ENCODE peak calls at places on chromosome 21, in seven cellular contexts. One of them, this sample, is unnamed.

GRCh38 chr21:46459356-46460112 is 843 bp downstream of the DIP2A start:
- DNase-seq in epithelial cell of proximal tubule: no peak
- DNase-seq in tibial nerve: peak
- DNase-seq in pancreas: peak
- DNase-seq in HFF-Myc: no peak
- DNase-seq in PC-9: no peak
- DNase-seq in AG04450: no peak
- DNase-seq in this sample: peak

GRCh38 chr21:15928196-15928595 is 198.4 kb downstream of the USP25 start:
- DNase-seq in epithelial cell of proximal tubule: no peak
- DNase-seq in tibial nerve: no peak
- DNase-seq in pancreas: no peak
- DNase-seq in HFF-Myc: no peak
- DNase-seq in PC-9: no peak
- DNase-seq in AG04450: no peak
- DNase-seq in this sample: no peak

GRCh38 chr21:34642211-34643075 is 26.4 kb upstream of the CLIC6 start:
- DNase-seq in epithelial cell of proximal tubule: no peak
- DNase-seq in tibial nerve: no peak
- DNase-seq in pancreas: no peak
- DNase-seq in HFF-Myc: no peak
- DNase-seq in PC-9: peak
- DNase-seq in AG04450: no peak
- DNase-seq in this sample: no peak

GRCh38 chr21:46537026-46537425 is 67.9 kb downstream of the S100B start:
- DNase-seq in epithelial cell of proximal tubule: no peak
- DNase-seq in tibial nerve: no peak
- DNase-seq in pancreas: no peak
- DNase-seq in HFF-Myc: no peak
- DNase-seq in PC-9: no peak
- DNase-seq in AG04450: no peak
- DNase-seq in this sample: no peak

GRCh38 chr21:42401164-42401563 is 2.5 kb upstream of the UBASH3A start:
- DNase-seq in epithelial cell of proximal tubule: no peak
- DNase-seq in tibial nerve: no peak
- DNase-seq in pancreas: no peak
- DNase-seq in HFF-Myc: no peak
- DNase-seq in PC-9: no peak
- DNase-seq in AG04450: no peak
- DNase-seq in this sample: no peak

GRCh38 chr21:21148009-21148408 is 149.8 kb downstream of the NCAM2 start:
- DNase-seq in epithelial cell of proximal tubule: no peak
- DNase-seq in tibial nerve: no peak
- DNase-seq in pancreas: no peak
- DNase-seq in HFF-Myc: no peak
- DNase-seq in PC-9: no peak
- DNase-seq in AG04450: no peak
- DNase-seq in this sample: no peak

GRCh38 chr21:30408782-30409494 is 13.1 kb downstream of the KRTAP13-1 start:
- DNase-seq in epithelial cell of proximal tubule: peak
- DNase-seq in tibial nerve: no peak
- DNase-seq in pancreas: peak
- DNase-seq in HFF-Myc: peak
- DNase-seq in PC-9: peak
- DNase-seq in AG04450: no peak
- DNase-seq in this sample: no peak

GRCh38 chr21:21007606-21008005 is 9.4 kb downstream of the NCAM2 start:
- DNase-seq in epithelial cell of proximal tubule: no peak
- DNase-seq in tibial nerve: no peak
- DNase-seq in pancreas: no peak
- DNase-seq in HFF-Myc: no peak
- DNase-seq in PC-9: peak
- DNase-seq in AG04450: no peak
- DNase-seq in this sample: no peak

GRCh38 chr21:43699933-43700599 is 18.9 kb upstream of the PDXK start:
- DNase-seq in epithelial cell of proximal tubule: no peak
- DNase-seq in tibial nerve: no peak
- DNase-seq in pancreas: peak
- DNase-seq in HFF-Myc: no peak
- DNase-seq in PC-9: no peak
- DNase-seq in AG04450: no peak
- DNase-seq in this sample: no peak

GRCh38 chr21:43707462-43707861 is 11.5 kb upstream of the PDXK start:
- DNase-seq in epithelial cell of proximal tubule: no peak
- DNase-seq in tibial nerve: no peak
- DNase-seq in pancreas: no peak
- DNase-seq in HFF-Myc: no peak
- DNase-seq in PC-9: no peak
- DNase-seq in AG04450: no peak
- DNase-seq in this sample: no peak

GRCh38 chr21:43701936-43702784 is 16.8 kb upstream of the PDXK start:
- DNase-seq in epithelial cell of proximal tubule: no peak
- DNase-seq in tibial nerve: no peak
- DNase-seq in pancreas: no peak
- DNase-seq in HFF-Myc: no peak
- DNase-seq in PC-9: no peak
- DNase-seq in AG04450: no peak
- DNase-seq in this sample: no peak

GRCh38 chr21:43702785-43703067 is 16.2 kb upstream of the PDXK start:
- DNase-seq in epithelial cell of proximal tubule: no peak
- DNase-seq in tibial nerve: no peak
- DNase-seq in pancreas: no peak
- DNase-seq in HFF-Myc: no peak
- DNase-seq in PC-9: no peak
- DNase-seq in AG04450: no peak
- DNase-seq in this sample: no peak

GRCh38 chr21:43703068-43703880 is 15.7 kb upstream of the PDXK start:
- DNase-seq in epithelial cell of proximal tubule: no peak
- DNase-seq in tibial nerve: no peak
- DNase-seq in pancreas: peak
- DNase-seq in HFF-Myc: peak
- DNase-seq in PC-9: no peak
- DNase-seq in AG04450: no peak
- DNase-seq in this sample: no peak
- H3K4me3 ChIP-seq in epithelial cell of proximal tubule: peak
- H3K4me3 ChIP-seq in tibial nerve: no peak
- H3K4me3 ChIP-seq in pancreas: no peak
- H3K4me3 ChIP-seq in HFF-Myc: no peak
- H3K4me3 ChIP-seq in PC-9: no peak
- H3K4me3 ChIP-seq in AG04450: no peak
- H3K4me3 ChIP-seq in this sample: no peak

GRCh38 chr21:32414579-32415358 is 2.3 kb downstream of the EVA1C start:
- DNase-seq in epithelial cell of proximal tubule: no peak
- DNase-seq in tibial nerve: no peak
- DNase-seq in pancreas: no peak
- DNase-seq in HFF-Myc: no peak
- DNase-seq in PC-9: no peak
- DNase-seq in AG04450: no peak
- DNase-seq in this sample: no peak
- TF ChIP-seq CTCF in epithelial cell of proximal tubule: peak
- TF ChIP-seq CTCF in tibial nerve: peak
- TF ChIP-seq CTCF in pancreas: no peak
- TF ChIP-seq CTCF in HFF-Myc: peak
- TF ChIP-seq CTCF in PC-9: no peak
- TF ChIP-seq CTCF in AG04450: peak
- TF ChIP-seq CTCF in this sample: no peak

GRCh38 chr21:28885853-28886177 is 106.9 kb downstream of the LTN1 start:
- DNase-seq in epithelial cell of proximal tubule: no peak
- DNase-seq in tibial nerve: no peak
- DNase-seq in pancreas: no peak
- DNase-seq in HFF-Myc: peak
- DNase-seq in PC-9: no peak
- DNase-seq in AG04450: no peak
- DNase-seq in this sample: no peak
- H3K4me3 ChIP-seq in epithelial cell of proximal tubule: no peak
- H3K4me3 ChIP-seq in tibial nerve: peak
- H3K4me3 ChIP-seq in pancreas: no peak
- H3K4me3 ChIP-seq in HFF-Myc: peak
- H3K4me3 ChIP-seq in PC-9: peak
- H3K4me3 ChIP-seq in AG04450: no peak
- H3K4me3 ChIP-seq in this sample: no peak

GRCh38 chr21:33133912-33134311 is 64.0 kb downstream of the OLIG1 start:
- DNase-seq in epithelial cell of proximal tubule: no peak
- DNase-seq in tibial nerve: no peak
- DNase-seq in pancreas: no peak
- DNase-seq in HFF-Myc: no peak
- DNase-seq in PC-9: no peak
- DNase-seq in AG04450: no peak
- DNase-seq in this sample: no peak

GRCh38 chr21:33127154-33127893 is 57.4 kb downstream of the OLIG1 start:
- DNase-seq in epithelial cell of proximal tubule: no peak
- DNase-seq in tibial nerve: peak
- DNase-seq in pancreas: peak
- DNase-seq in HFF-Myc: peak
- DNase-seq in PC-9: peak
- DNase-seq in AG04450: peak
- DNase-seq in this sample: peak

GRCh38 chr21:33135925-33136324 is 66.0 kb downstream of the OLIG1 start:
- DNase-seq in epithelial cell of proximal tubule: no peak
- DNase-seq in tibial nerve: no peak
- DNase-seq in pancreas: no peak
- DNase-seq in HFF-Myc: no peak
- DNase-seq in PC-9: no peak
- DNase-seq in AG04450: no peak
- DNase-seq in this sample: no peak

GRCh38 chr21:33128538-33128937 is 58.6 kb downstream of the OLIG1 start:
- DNase-seq in epithelial cell of proximal tubule: no peak
- DNase-seq in tibial nerve: no peak
- DNase-seq in pancreas: no peak
- DNase-seq in HFF-Myc: no peak
- DNase-seq in PC-9: no peak
- DNase-seq in AG04450: no peak
- DNase-seq in this sample: no peak

GRCh38 chr21:33132054-33132453 is 62.1 kb downstream of the OLIG1 start:
- DNase-seq in epithelial cell of proximal tubule: no peak
- DNase-seq in tibial nerve: no peak
- DNase-seq in pancreas: no peak
- DNase-seq in HFF-Myc: no peak
- DNase-seq in PC-9: no peak
- DNase-seq in AG04450: no peak
- DNase-seq in this sample: no peak
- TF ChIP-seq CTCF in epithelial cell of proximal tubule: peak
- TF ChIP-seq CTCF in tibial nerve: no peak
- TF ChIP-seq CTCF in pancreas: no peak
- TF ChIP-seq CTCF in HFF-Myc: no peak
- TF ChIP-seq CTCF in PC-9: no peak
- TF ChIP-seq CTCF in AG04450: no peak
- TF ChIP-seq CTCF in this sample: no peak

GRCh38 chr21:44921928-44922327 is 1.2 kb upstream of the ITGB2 start:
- DNase-seq in epithelial cell of proximal tubule: no peak
- DNase-seq in tibial nerve: no peak
- DNase-seq in pancreas: no peak
- DNase-seq in HFF-Myc: no peak
- DNase-seq in PC-9: no peak
- DNase-seq in AG04450: no peak
- DNase-seq in this sample: no peak

GRCh38 chr21:44919111-44919912 is 1.4 kb downstream of the ITGB2 start:
- DNase-seq in epithelial cell of proximal tubule: no peak
- DNase-seq in tibial nerve: no peak
- DNase-seq in pancreas: no peak
- DNase-seq in HFF-Myc: no peak
- DNase-seq in PC-9: no peak
- DNase-seq in AG04450: no peak
- DNase-seq in this sample: no peak

GRCh38 chr21:44918581-44919033 is 2.1 kb downstream of the ITGB2 start:
- DNase-seq in epithelial cell of proximal tubule: no peak
- DNase-seq in tibial nerve: no peak
- DNase-seq in pancreas: no peak
- DNase-seq in HFF-Myc: no peak
- DNase-seq in PC-9: no peak
- DNase-seq in AG04450: no peak
- DNase-seq in this sample: no peak

GRCh38 chr21:44919913-44920693 is 596 bp downstream of the ITGB2 start:
- DNase-seq in epithelial cell of proximal tubule: no peak
- DNase-seq in tibial nerve: no peak
- DNase-seq in pancreas: no peak
- DNase-seq in HFF-Myc: no peak
- DNase-seq in PC-9: no peak
- DNase-seq in AG04450: no peak
- DNase-seq in this sample: no peak

DNA sequence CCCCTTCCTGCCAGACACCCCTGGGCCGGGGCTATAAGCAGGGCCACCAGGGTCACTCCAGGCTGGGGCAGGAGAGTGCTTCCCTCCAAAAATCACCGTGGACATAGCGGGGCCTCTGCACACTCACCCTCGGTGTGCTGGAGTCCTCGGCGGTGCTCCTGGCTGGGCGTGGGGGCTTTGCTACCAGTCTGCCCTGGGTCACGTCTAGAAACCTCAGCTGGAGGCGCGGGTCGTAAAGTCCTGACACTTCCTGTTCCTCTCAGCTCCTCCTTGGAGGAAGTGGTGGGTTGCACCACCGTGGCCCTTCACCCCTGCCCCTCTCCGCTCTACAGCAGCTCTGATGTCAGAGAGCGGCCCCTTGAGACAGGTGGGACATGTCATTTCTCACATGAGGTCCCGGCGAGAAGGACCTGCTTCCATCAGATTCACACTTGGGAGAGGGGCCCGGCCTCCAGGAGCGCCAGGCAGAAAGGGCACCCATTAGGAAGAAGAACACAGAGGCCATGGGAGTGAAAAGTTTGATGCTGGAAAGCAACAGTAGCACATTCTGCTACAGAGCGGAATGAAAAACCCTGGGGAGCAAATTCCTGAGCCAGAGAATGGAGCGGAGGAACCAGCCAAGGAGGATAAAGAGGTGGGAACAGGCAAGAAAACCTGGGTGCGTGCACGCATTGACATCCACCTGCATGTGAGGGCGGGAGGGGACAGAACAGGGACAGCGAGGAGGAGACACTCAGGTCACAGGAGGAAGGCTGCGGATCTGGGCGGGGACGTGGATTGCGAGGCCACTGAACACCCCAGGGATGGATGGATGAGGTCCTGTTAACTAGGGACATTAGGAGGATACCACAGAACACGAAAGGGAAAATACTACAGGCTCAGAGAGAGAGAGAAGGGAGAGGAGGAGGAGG is at the start of gene ITGB2:
- DNase-seq in epithelial cell of proximal tubule: no peak
- DNase-seq in tibial nerve: no peak
- DNase-seq in pancreas: no peak
- DNase-seq in HFF-Myc: no peak
- DNase-seq in PC-9: no peak
- DNase-seq in AG04450: no peak
- DNase-seq in this sample: no peak
- H3K4me3 ChIP-seq in epithelial cell of proximal tubule: no peak
- H3K4me3 ChIP-seq in tibial nerve: peak
- H3K4me3 ChIP-seq in pancreas: peak
- H3K4me3 ChIP-seq in HFF-Myc: no peak
- H3K4me3 ChIP-seq in PC-9: no peak
- H3K4me3 ChIP-seq in AG04450: no peak
- H3K4me3 ChIP-seq in this sample: no peak

GRCh38 chr21:17925900-17926299 is 106.7 kb upstream of the C21orf91 start:
- DNase-seq in epithelial cell of proximal tubule: no peak
- DNase-seq in tibial nerve: no peak
- DNase-seq in pancreas: no peak
- DNase-seq in HFF-Myc: no peak
- DNase-seq in PC-9: no peak
- DNase-seq in AG04450: no peak
- DNase-seq in this sample: no peak
- TF ChIP-seq CTCF in epithelial cell of proximal tubule: peak
- TF ChIP-seq CTCF in tibial nerve: no peak
- TF ChIP-seq CTCF in pancreas: no peak
- TF ChIP-seq CTCF in HFF-Myc: peak
- TF ChIP-seq CTCF in PC-9: peak
- TF ChIP-seq CTCF in AG04450: peak
- TF ChIP-seq CTCF in this sample: no peak